ENCODE peak calls at places on chromosome 10, in four cellular contexts. L is CD8-positive, alpha-beta T cell; E is transverse colon; G is astrocyte of the cerebellum. P is an unnamed sample.

GRCh38 chr10:43377393-43377883 is 6.0 kb downstream of the FXYD4 start:
- DNase-seq in L (no peak), E (no peak), G (no peak), P (no peak)

GRCh38 chr10:89090760-89091455 is 100.3 kb downstream of the FAS start:
- DNase-seq in L (no peak), E (no peak), G (peak), P (no peak)

GRCh38 chr10:111384556-111384955 is 307.7 kb downstream of the ADRA2A start:
- DNase-seq in L (no peak), E (no peak), G (no peak), P (no peak)

GRCh38 chr10:86730227-86730626 is 26.2 kb upstream of the BMPR1A start:
- DNase-seq in L (no peak), E (peak), G (no peak), P (no peak)

GRCh38 chr10:11178606-11179221 is 161.0 kb downstream of the CELF2 start:
- DNase-seq in L (peak), E (peak), G (no peak), P (peak)

GRCh38 chr10:34576789-34577188 is 238.3 kb downstream of the PARD3 start:
- DNase-seq in L (no peak), E (no peak), G (no peak), P (no peak)

GRCh38 chr10:23912884-23913401 is 296.0 kb upstream of the KIAA1217 start:
- DNase-seq in L (no peak), E (no peak), G (no peak), P (no peak)

GRCh38 chr10:86824151-86824550 is 67.7 kb downstream of the BMPR1A start:
- DNase-seq in L (no peak), E (no peak), G (no peak), P (no peak)

GRCh38 chr10:129023057-129023456 is 444.0 kb upstream of the MGMT start:
- DNase-seq in L (no peak), E (no peak), G (no peak), P (no peak)

DNA sequence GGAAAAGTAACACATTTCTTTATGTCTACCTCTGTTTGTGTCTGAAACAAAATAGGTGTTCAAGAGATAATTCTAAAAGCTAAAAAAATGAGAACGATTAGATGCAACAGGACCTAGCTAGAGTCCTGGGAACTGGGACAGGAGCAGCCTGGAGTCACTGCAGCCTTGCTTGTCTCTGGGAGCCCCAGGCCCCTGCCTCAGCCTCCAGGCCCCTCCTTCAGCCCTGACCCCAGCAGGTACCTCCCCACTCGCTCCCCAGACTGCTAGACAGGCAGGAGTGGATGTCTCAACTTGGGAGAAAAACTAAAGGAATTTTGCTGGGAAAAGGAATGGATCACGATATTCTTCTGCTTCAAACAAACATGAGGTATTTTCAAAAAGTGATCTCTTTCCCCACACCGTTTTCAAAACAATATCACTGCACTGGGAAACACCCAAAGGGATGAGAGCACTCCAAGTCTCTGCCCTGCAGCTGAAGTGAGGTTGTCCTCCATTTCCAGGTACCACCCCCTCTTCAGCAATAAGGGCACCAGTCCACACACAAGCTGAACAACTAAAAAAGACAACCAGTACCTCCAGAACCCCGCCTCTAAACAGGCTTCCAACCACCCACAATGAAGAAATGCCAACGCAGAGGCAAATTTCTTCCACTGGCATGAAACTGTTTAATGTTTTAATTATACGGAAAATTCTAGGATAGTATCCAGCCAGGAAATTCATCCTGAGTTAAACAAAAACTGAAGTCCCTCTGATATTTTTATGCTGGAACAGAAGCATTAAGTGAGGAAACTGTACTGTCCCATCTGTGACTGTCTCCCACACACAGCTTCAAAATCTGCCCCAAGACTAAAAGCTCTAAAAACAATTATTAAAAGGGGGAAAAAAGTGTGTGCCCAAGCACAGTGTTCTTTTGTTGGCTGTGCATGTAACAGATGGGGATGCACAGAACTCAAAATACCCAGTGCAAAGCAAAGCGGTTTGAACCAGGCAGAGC is 47.2 kb downstream of the XPNPEP1 start:
- DNase-seq in L (no peak), E (no peak), G (no peak), P (no peak)
- H3K4me3 ChIP-seq in L (no peak), E (no peak), G (no peak), P (no peak)

GRCh38 chr10:102384606-102385429 is 10.7 kb upstream of the NFKB2 start:
- DNase-seq in L (no peak), E (no peak), G (no peak), P (no peak)
- TF ChIP-seq CTCF in L (no peak), E (no peak), G (no peak), P (no peak)

DNA sequence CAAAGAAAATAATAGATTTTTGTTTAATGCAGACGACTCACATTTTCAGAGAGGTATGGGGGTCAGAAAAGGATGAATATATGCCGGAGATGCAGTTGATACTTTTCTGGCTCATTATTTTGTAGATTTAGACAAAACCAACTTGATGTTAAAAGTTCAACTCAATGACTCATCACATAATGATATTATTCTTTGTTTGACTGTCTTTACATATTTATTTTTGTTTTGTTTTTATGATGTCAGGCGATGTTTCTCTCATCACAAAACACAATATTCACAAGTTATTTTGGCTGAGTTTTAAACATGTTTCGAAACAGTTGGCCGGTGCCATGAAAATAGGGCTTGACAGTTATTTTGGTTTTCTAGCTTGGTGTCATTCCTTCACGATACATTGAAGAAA is 1.3 kb downstream of the GJD4 start:
- DNase-seq in L (no peak), E (no peak), G (peak), P (no peak)
- H3K4me3 ChIP-seq in L (no peak), E (no peak), G (no peak), P (no peak)

GRCh38 chr10:7301039-7301768 is 109.6 kb downstream of the SFMBT2 start:
- DNase-seq in L (no peak), E (no peak), G (no peak), P (no peak)
- TF ChIP-seq CTCF in L (no peak), E (no peak), G (no peak), P (peak)